ENCODE peak calls at places on chromosomes 5 and 9, in four cellular contexts. K is heart left ventricle, W is Panc1, I is lower leg skin. F is an unnamed sample.

GRCh38 chr5:127096328-127096993 is 23.2 kb upstream of the C5orf63 start:
- DNase-seq in K (no peak), W (no peak), I (no peak), F (no peak)

GRCh38 chr9:33311953-33312352 is 21.6 kb downstream of the NFX1 start:
- DNase-seq in K (no peak), W (no peak), I (no peak), F (no peak)

GRCh38 chr9:93217706-93218105 is 33.8 kb downstream of the WNK2 start:
- DNase-seq in K (no peak), W (no peak), I (no peak), F (no peak)

GRCh38 chr5:171441246-171441791 is 21.9 kb downstream of the FGF18 start:
- DNase-seq in K (peak; percentile 47), W (no peak), I (no peak), F (no peak)

GRCh38 chr5:105885266-105885665 is 1785.5 kb downstream of the EFNA5 start:
- DNase-seq in K (no peak), W (no peak), I (no peak), F (no peak)

GRCh38 chr9:134944351-134944802 is 26.7 kb upstream of the FCN1 start:
- DNase-seq in K (peak; percentile 55), W (no peak), I (no peak), F (no peak)

GRCh38 chr9:31587176-31587575 is 797.3 kb upstream of the ACO1 start:
- DNase-seq in K (no peak), W (no peak), I (no peak), F (no peak)

GRCh38 chr9:34332370-34332964 is 3.1 kb downstream of the NUDT2 start:
- DNase-seq in K (no peak), W (peak; percentile 30), I (no peak), F (no peak)

GRCh38 chr9:116320180-116320799 is 166.7 kb downstream of the PAPPA start:
- DNase-seq in K (peak; percentile 62), W (no peak), I (no peak), F (no peak)

GRCh38 chr5:156329197-156329611 is 2.2 kb downstream of the SGCD start:
- DNase-seq in K (peak; percentile 67), W (no peak), I (no peak), F (no peak)

GRCh38 chr5:98905857-98906688 is 22.7 kb downstream of the CHD1 start:
- DNase-seq in K (no peak), W (no peak), I (no peak), F (no peak)

GRCh38 chr9:75930193-75930592 is 39.7 kb downstream of the PCSK5 start:
- DNase-seq in K (no peak), W (no peak), I (no peak), F (no peak)

GRCh38 chr9:110555971-110556370 is 23.6 kb downstream of the SVEP1 start:
- DNase-seq in K (peak; percentile 71), W (no peak), I (peak; percentile 72), F (no peak)

GRCh38 chr9:137247135-137247915 is 3.8 kb upstream of the STPG3 start:
- DNase-seq in K (no peak), W (no peak), I (no peak), F (no peak)

GRCh38 chr9:35646583-35647265 is 4.0 kb downstream of the SIT1 start:
- DNase-seq in K (peak; percentile 95), W (no peak), I (peak; percentile 94), F (no peak)

GRCh38 chr9:114372971-114373591 is 14.7 kb downstream of the AKNA start:
- DNase-seq in K (peak; percentile 68), W (no peak), I (no peak), F (no peak)

GRCh38 chr9:21796768-21797167 is 5.7 kb upstream of the MTAP start:
- DNase-seq in K (no peak), W (no peak), I (no peak), F (no peak)

GRCh38 chr9:105969672-105970071 is 275.3 kb downstream of the TMEM38B start:
- DNase-seq in K (no peak), W (no peak), I (no peak), F (no peak)

GRCh38 chr9:134191455-134192209 is 27.3 kb upstream of the RNU6ATAC start:
- DNase-seq in K (peak; percentile 17), W (no peak), I (no peak), F (no peak)

GRCh38 chr9:100474950-100475276 is 2.0 kb downstream of the TMEFF1 start:
- DNase-seq in K (no peak), W (no peak), I (no peak), F (no peak)

GRCh38 chr5:124747770-124748686 is 1.6 kb upstream of the ZNF608 start:
- DNase-seq in K (no peak), W (no peak), I (no peak), F (no peak)

GRCh38 chr5:31725996-31726395 is 87.1 kb downstream of the PDZD2 start:
- DNase-seq in K (no peak), W (no peak), I (no peak), F (no peak)

GRCh38 chr5:172486451-172486850 is 32.1 kb upstream of the SH3PXD2B start:
- DNase-seq in K (peak; percentile 64), W (no peak), I (no peak), F (no peak)

GRCh38 chr5:154779105-154779504 is 23.9 kb downstream of the LARP1 start:
- DNase-seq in K (no peak), W (peak; percentile 35), I (no peak), F (no peak)

GRCh38 chr5:132489051-132489770 is 1.4 kb downstream of the IRF1 start:
- DNase-seq in K (no peak), W (no peak), I (peak; percentile 13), F (no peak)
- H3K4me3 ChIP-seq in K (peak overlapping the region; percentile 76), W (peak overlapping the region; percentile 83), I (no peak overlapping the region), F (peak overlapping the region; percentile 93)

GRCh38 chr5:18799482-18800128 is 1165.3 kb downstream of the TAF11L14 start:
- DNase-seq in K (no peak), W (no peak), I (no peak), F (no peak)

GRCh38 chr5:18802336-18802735 is 1168.1 kb downstream of the TAF11L14 start:
- DNase-seq in K (no peak), W (no peak), I (no peak), F (no peak)

GRCh38 chr5:18798058-18798457 is 1163.8 kb downstream of the TAF11L14 start:
- DNase-seq in K (no peak), W (no peak), I (no peak), F (no peak)

GRCh38 chr5:18797241-18797640 is 1163.0 kb downstream of the TAF11L14 start:
- DNase-seq in K (no peak), W (no peak), I (no peak), F (no peak)

GRCh38 chr5:18800293-18801025 is 1166.2 kb downstream of the TAF11L14 start:
- DNase-seq in K (no peak), W (no peak), I (no peak), F (no peak)
- H3K4me3 ChIP-seq in K (no peak overlapping the region), W (no peak overlapping the region), I (no peak overlapping the region), F (no peak overlapping the region)

GRCh38 chr5:59356813-59357381 is 536.6 kb downstream of the PDE4D start:
- DNase-seq in K (peak; percentile 81), W (no peak), I (no peak), F (no peak)
- H3K4me3 ChIP-seq in K (peak overlapping the region; percentile 51), W (no peak overlapping the region), I (no peak overlapping the region), F (no peak overlapping the region)

DNA sequence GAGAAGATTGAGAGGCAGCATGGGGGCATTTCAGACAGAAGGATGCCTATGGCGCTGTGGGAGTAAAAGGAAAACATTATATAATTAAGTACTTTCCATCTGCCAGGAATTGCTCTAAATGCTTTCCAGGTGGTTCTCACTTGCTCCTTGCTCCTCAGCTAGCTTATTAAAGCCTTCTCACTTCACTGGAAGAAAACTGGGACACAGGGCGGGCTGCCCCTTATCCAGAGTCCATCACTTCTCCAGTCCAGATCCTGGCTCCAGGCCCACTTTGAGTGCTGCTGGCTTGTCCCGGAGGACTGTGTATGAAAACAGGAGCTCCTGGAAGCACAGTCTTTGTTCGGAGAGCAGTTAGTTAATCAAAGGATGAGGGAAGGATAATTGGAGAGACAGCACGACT is 409.9 kb upstream of the ADAMTS16 start:
- DNase-seq in K (no peak), W (no peak), I (no peak), F (no peak)
- H3K4me3 ChIP-seq in K (no peak overlapping the region), W (no peak overlapping the region), I (no peak overlapping the region), F (no peak overlapping the region)